ENCODE peak calls at places on chromosomes 7 and 10, in nine cellular contexts. X is RWPE1; J is adipocyte; N is cardiac fibroblast; Y is left colon; P is NCI-H1105 treated with DMSO at 0.1 percent for 48 hours; I is COR-L47; M is activated T-cell treated with anti-CD3 and anti-CD28 coated beads for 48 hours; K is CD8-positive, alpha-beta T cell. D is an unnamed sample.

GRCh38 chr10:11610855-11611247 is 599 bp downstream of the USP6NL start:
- DNase-seq in P (no peak), N (peak; percentile 50), I (no peak), Y (peak; percentile 34), J (peak; percentile 70), M (no peak), K (no peak), X (peak; percentile 34), D (no peak)

GRCh38 chr7:135817576-135817975 is 69.0 kb upstream of the FAM180A start:
- DNase-seq in J (no peak), N (no peak), M (no peak), Y (no peak), K (no peak), I (no peak), X (no peak), P (no peak), D (no peak)

GRCh38 chr10:42754155-42755027 is 28.2 kb upstream of the BMS1 start:
- DNase-seq in K (no peak), X (peak; percentile 30), I (no peak), M (peak; percentile 18), N (peak; percentile 11), P (peak; percentile 5), J (peak; percentile 31), Y (no peak), D (no peak)

GRCh38 chr10:122495406-122496340 is 34.3 kb downstream of the HTRA1 start:
- DNase-seq in N (peak; percentile 86), Y (peak; percentile 41), K (no peak), J (peak; percentile 89), X (no peak), P (no peak), M (no peak), I (no peak), D (no peak)

GRCh38 chr7:83271212-83272099 is 108.8 kb upstream of the PCLO start:
- DNase-seq in I (peak; percentile 42), P (peak; percentile 78), M (no peak), X (peak; percentile 5), N (peak; percentile 52), J (peak; percentile 69), K (no peak), Y (no peak), D (no peak)

GRCh38 chr7:130960208-130960988 is 226.4 kb upstream of the KLF14 start:
- DNase-seq in P (no peak), X (peak; percentile 65), J (peak; percentile 98), I (no peak), Y (no peak), K (no peak), M (no peak), N (peak; percentile 100), D (no peak)

GRCh38 chr7:74479961-74480829 is 26.5 kb downstream of the GTF2IRD1 start:
- DNase-seq in K (no peak), J (peak; percentile 96), N (peak; percentile 72), I (peak; percentile 79), M (no peak), P (no peak), X (peak; percentile 64), Y (peak; percentile 85), D (peak; percentile 82)

GRCh38 chr7:113159746-113160339 is 41.5 kb upstream of the SMIM30 start:
- DNase-seq in X (peak; percentile 28), N (peak; percentile 63), M (no peak), P (peak; percentile 65), J (peak; percentile 72), I (peak; percentile 43), Y (no peak), K (no peak), D (no peak)

GRCh38 chr10:48215983-48216505 is 58.5 kb downstream of the FRMPD2 start:
- DNase-seq in K (no peak), I (no peak), X (no peak), P (no peak), J (no peak), Y (no peak), M (no peak), N (no peak), D (no peak)

GRCh38 chr7:832292-832967 is at the start of gene SUN1:
- DNase-seq in K (no peak), X (peak; percentile 98), I (no peak), M (peak; percentile 59), Y (no peak), N (peak; percentile 82), P (no peak), J (peak; percentile 62), D (no peak)

GRCh38 chr10:75007646-75008045 is 103.8 kb upstream of the SAMD8 start:
- DNase-seq in I (no peak), M (no peak), N (no peak), X (no peak), Y (no peak), K (no peak), P (no peak), J (no peak), D (no peak)

GRCh38 chr7:157997471-157997870 is 590.2 kb downstream of the PTPRN2 start:
- DNase-seq in M (no peak), K (no peak), J (no peak), Y (no peak), X (no peak), N (no peak), I (no peak), P (no peak), D (no peak)

GRCh38 chr7:22452142-22452763 is 47.7 kb downstream of the STEAP1B start:
- DNase-seq in K (no peak), X (peak; percentile 31), Y (peak; percentile 42), M (peak; percentile 20), J (peak; percentile 48), P (no peak), N (peak; percentile 53), I (no peak), D (peak; percentile 12)

GRCh38 chr7:81231203-81231922 is 312.5 kb upstream of the SEMA3C start:
- DNase-seq in M (no peak), N (no peak), K (no peak), J (no peak), X (no peak), Y (no peak), I (no peak), P (peak; percentile 73), D (no peak)

GRCh38 chr10:110226926-110227641 is 19.7 kb downstream of the MXI1 start:
- DNase-seq in Y (peak; percentile 81), N (peak; percentile 15), I (peak; percentile 73), M (no peak), J (peak; percentile 70), K (peak; percentile 62), P (peak; percentile 17), X (peak; percentile 88), D (peak; percentile 70)

GRCh38 chr10:85851300-85851699 is 515.3 kb downstream of the GRID1 start:
- DNase-seq in I (no peak), P (no peak), Y (no peak), N (peak; percentile 20), M (no peak), J (no peak), K (no peak), X (peak; percentile 39), D (no peak)

GRCh38 chr10:124601431-124602120 is 140.0 kb downstream of the LHPP start:
- DNase-seq in K (no peak), J (no peak), P (no peak), Y (no peak), I (no peak), N (no peak), X (no peak), M (no peak), D (no peak)

GRCh38 chr10:31055573-31056251 is 24.0 kb upstream of the ZNF438 start:
- DNase-seq in X (no peak), J (no peak), I (no peak), K (no peak), P (no peak), N (no peak), Y (no peak), M (no peak), D (no peak)

GRCh38 chr10:132306341-132306685 is 1.4 kb downstream of the STK32C start:
- DNase-seq in K (no peak), Y (no peak), N (no peak), J (no peak), I (no peak), M (no peak), X (no peak), P (no peak), D (no peak)

GRCh38 chr7:78039791-78040776 is 241.5 kb downstream of the PHTF2 start:
- DNase-seq in P (no peak), J (no peak), X (peak; percentile 25), K (peak; percentile 24), N (peak; percentile 18), Y (no peak), I (no peak), M (peak; percentile 30), D (no peak)

GRCh38 chr10:93068411-93069244 is 5.1 kb upstream of the CYP26A1 start:
- DNase-seq in J (peak; percentile 59), M (no peak), I (peak; percentile 24), Y (no peak), X (no peak), N (peak; percentile 58), P (peak; percentile 34), K (no peak), D (no peak)

GRCh38 chr7:135659159-135659837 is 3.0 kb upstream of the STMP1 start:
- DNase-seq in N (peak; percentile 27), X (no peak), I (peak; percentile 4), K (no peak), Y (no peak), P (no peak), J (no peak), M (no peak), D (no peak)

GRCh38 chr10:61215276-61215675 is 237.9 kb downstream of the TMEM26 start:
- DNase-seq in K (no peak), M (no peak), Y (no peak), X (no peak), J (no peak), P (no peak), I (no peak), N (no peak), D (no peak)

GRCh38 chr7:108570146-108570755 is 577 bp downstream of the DNAJB9 start:
- DNase-seq in P (peak; percentile 54), X (peak; percentile 50), J (peak; percentile 74), I (peak; percentile 28), N (peak; percentile 56), K (peak; percentile 12), Y (peak; percentile 64), M (peak; percentile 31), D (peak; percentile 41)

GRCh38 chr10:13915710-13916109 is 328.9 kb downstream of the PRPF18 start:
- DNase-seq in N (no peak), P (no peak), Y (no peak), I (no peak), K (no peak), M (no peak), J (no peak), X (no peak), D (peak; percentile 57)

GRCh38 chr7:74502216-74502891 is 48.6 kb downstream of the GTF2IRD1 start:
- DNase-seq in Y (peak; percentile 45), P (peak; percentile 19), X (no peak), J (no peak), K (no peak), I (peak; percentile 58), M (no peak), N (no peak), D (no peak)

GRCh38 chr7:149302222-149302621 is 40.2 kb downstream of the ZNF783 start:
- DNase-seq in N (no peak), P (no peak), J (no peak), I (no peak), M (no peak), K (no peak), X (no peak), Y (no peak), D (no peak)

GRCh38 chr7:83519240-83519639 is 129.7 kb downstream of the SEMA3E start:
- DNase-seq in J (peak; percentile 21), M (no peak), P (no peak), X (no peak), I (no peak), N (no peak), K (no peak), Y (no peak), D (no peak)

GRCh38 chr10:59047957-59048618 is 128.4 kb upstream of the PHYHIPL start:
- DNase-seq in P (no peak), Y (no peak), N (no peak), M (no peak), I (no peak), X (no peak), J (no peak), K (no peak), D (no peak)

GRCh38 chr7:64793106-64793755 is 997 bp upstream of the ZNF138 start:
- DNase-seq in N (peak; percentile 1), I (no peak), J (no peak), M (no peak), X (no peak), P (no peak), K (no peak), Y (no peak), D (no peak)

GRCh38 chr7:150476819-150477631 is 26.6 kb downstream of the GIMAP8 start:
- DNase-seq in M (no peak), Y (no peak), J (no peak), X (no peak), P (no peak), I (no peak), N (no peak), K (no peak), D (no peak)

D was measured in hypothalamus.